ENCODE peak calls at places on chromosomes 7 and 10, in seven cellular contexts. One of them, this sample, is unnamed.
A peak's percentile ranks its signal among the peaks of the same experiment; 100 is the strongest.

GRCh38 chr10:13993169-13993568 is 337.6 kb downstream of the FRMD4A start:
- DNase-seq in GM12878: no peak
- DNase-seq in HepG2: peak; percentile 13
- DNase-seq in SK-N-SH: no peak
- DNase-seq in K562: no peak
- DNase-seq in A549: no peak
- DNase-seq in H1: no peak
- DNase-seq in this sample: peak; percentile 90

GRCh38 chr7:12735923-12736322 is 48.5 kb downstream of the ARL4A start:
- DNase-seq in HepG2: no peak
- DNase-seq in GM12878: no peak
- DNase-seq in SK-N-SH: no peak
- DNase-seq in A549: no peak
- DNase-seq in H1: no peak
- DNase-seq in K562: no peak
- DNase-seq in this sample: no peak

GRCh38 chr7:96219382-96220130 is 102.3 kb downstream of the SLC25A13 start:
- DNase-seq in SK-N-SH: peak; percentile 44
- DNase-seq in H1: no peak
- DNase-seq in HepG2: no peak
- DNase-seq in GM12878: no peak
- DNase-seq in A549: peak; percentile 49
- DNase-seq in K562: no peak
- DNase-seq in this sample: peak; percentile 60

GRCh38 chr10:23275355-23275754 is 69.2 kb downstream of the C10orf67 start:
- DNase-seq in H1: no peak
- DNase-seq in SK-N-SH: no peak
- DNase-seq in HepG2: peak; percentile 3
- DNase-seq in GM12878: no peak
- DNase-seq in A549: no peak
- DNase-seq in K562: no peak
- DNase-seq in this sample: no peak

GRCh38 chr7:1846331-1847065 is 176.4 kb downstream of the ELFN1 start:
- DNase-seq in A549: no peak
- DNase-seq in K562: no peak
- DNase-seq in HepG2: no peak
- DNase-seq in SK-N-SH: no peak
- DNase-seq in GM12878: no peak
- DNase-seq in H1: no peak
- DNase-seq in this sample: no peak

GRCh38 chr7:148527717-148528168 is 62.8 kb upstream of the C7orf33 start:
- DNase-seq in SK-N-SH: peak; percentile 81
- DNase-seq in GM12878: peak; percentile 47
- DNase-seq in HepG2: peak; percentile 88
- DNase-seq in K562: peak; percentile 94
- DNase-seq in H1: peak; percentile 65
- DNase-seq in A549: peak; percentile 92
- DNase-seq in this sample: peak; percentile 71

GRCh38 chr7:23261843-23262452 is 15.4 kb downstream of the GPNMB start:
- DNase-seq in K562: peak; percentile 85
- DNase-seq in H1: no peak
- DNase-seq in A549: peak; percentile 76
- DNase-seq in SK-N-SH: peak; percentile 91
- DNase-seq in GM12878: no peak
- DNase-seq in HepG2: peak; percentile 58
- DNase-seq in this sample: peak; percentile 67

GRCh38 chr10:86363184-86363832 is 3.3 kb downstream of the GRID1 start:
- DNase-seq in K562: peak; percentile 21
- DNase-seq in A549: peak; percentile 58
- DNase-seq in SK-N-SH: no peak
- DNase-seq in GM12878: no peak
- DNase-seq in HepG2: no peak
- DNase-seq in H1: no peak
- DNase-seq in this sample: no peak

GRCh38 chr7:338295-339061 is 48.5 kb downstream of the FOXL3 start:
- DNase-seq in K562: no peak
- DNase-seq in GM12878: no peak
- DNase-seq in SK-N-SH: no peak
- DNase-seq in H1: no peak
- DNase-seq in A549: no peak
- DNase-seq in HepG2: no peak
- DNase-seq in this sample: no peak

GRCh38 chr7:104272767-104273384 is 55.5 kb upstream of the LHFPL3 start:
- DNase-seq in GM12878: no peak
- DNase-seq in H1: no peak
- DNase-seq in A549: peak; percentile 41
- DNase-seq in HepG2: peak; percentile 36
- DNase-seq in K562: peak; percentile 29
- DNase-seq in SK-N-SH: peak; percentile 41
- DNase-seq in this sample: peak; percentile 57

GRCh38 chr10:7622969-7623368 is 43.8 kb downstream of the ITIH5 start:
- DNase-seq in K562: peak; percentile 10
- DNase-seq in H1: peak; percentile 59
- DNase-seq in HepG2: no peak
- DNase-seq in GM12878: no peak
- DNase-seq in SK-N-SH: no peak
- DNase-seq in A549: no peak
- DNase-seq in this sample: no peak

GRCh38 chr10:14601872-14602725 is 172.6 kb downstream of the FAM107B start:
- DNase-seq in HepG2: peak; percentile 72
- DNase-seq in SK-N-SH: no peak
- DNase-seq in A549: peak; percentile 74
- DNase-seq in GM12878: peak; percentile 62
- DNase-seq in K562: peak; percentile 25
- DNase-seq in H1: no peak
- DNase-seq in this sample: peak; percentile 84

GRCh38 chr7:39749177-39749576 is 125.8 kb downstream of the RALA start:
- DNase-seq in SK-N-SH: no peak
- DNase-seq in HepG2: no peak
- DNase-seq in GM12878: no peak
- DNase-seq in H1: no peak
- DNase-seq in K562: no peak
- DNase-seq in A549: no peak
- DNase-seq in this sample: peak; percentile 88

GRCh38 chr7:144534655-144535395 is 131.3 kb upstream of the NOBOX start:
- DNase-seq in HepG2: no peak
- DNase-seq in GM12878: no peak
- DNase-seq in K562: no peak
- DNase-seq in A549: no peak
- DNase-seq in H1: peak; percentile 38
- DNase-seq in SK-N-SH: no peak
- DNase-seq in this sample: no peak

GRCh38 chr10:4984971-4985594 is 18.6 kb downstream of the AKR1C2 start:
- DNase-seq in H1: no peak
- DNase-seq in HepG2: peak; percentile 26
- DNase-seq in K562: no peak
- DNase-seq in SK-N-SH: no peak
- DNase-seq in GM12878: no peak
- DNase-seq in A549: peak; percentile 95
- DNase-seq in this sample: peak; percentile 2

GRCh38 chr7:29162577-29162976 is 16.2 kb upstream of the CPVL start:
- DNase-seq in GM12878: no peak
- DNase-seq in HepG2: no peak
- DNase-seq in H1: no peak
- DNase-seq in A549: no peak
- DNase-seq in K562: no peak
- DNase-seq in SK-N-SH: no peak
- DNase-seq in this sample: no peak

GRCh38 chr7:87220026-87220733 is 648 bp upstream of the TMEM243 start:
- DNase-seq in K562: peak; percentile 61
- DNase-seq in GM12878: no peak
- DNase-seq in A549: peak; percentile 75
- DNase-seq in SK-N-SH: peak; percentile 97
- DNase-seq in HepG2: peak; percentile 50
- DNase-seq in H1: peak; percentile 25
- DNase-seq in this sample: peak; percentile 69

GRCh38 chr10:15605740-15606369 is 113.9 kb downstream of the ITGA8 start:
- DNase-seq in GM12878: no peak
- DNase-seq in SK-N-SH: no peak
- DNase-seq in K562: no peak
- DNase-seq in H1: no peak
- DNase-seq in HepG2: no peak
- DNase-seq in A549: no peak
- DNase-seq in this sample: no peak

GRCh38 chr7:85840532-85840931 is 653.7 kb upstream of the SEMA3D start:
- DNase-seq in HepG2: no peak
- DNase-seq in SK-N-SH: no peak
- DNase-seq in A549: no peak
- DNase-seq in GM12878: no peak
- DNase-seq in H1: no peak
- DNase-seq in K562: no peak
- DNase-seq in this sample: peak; percentile 13

GRCh38 chr10:29689001-29689400 is 54.2 kb upstream of the SVIL start:
- DNase-seq in GM12878: no peak
- DNase-seq in K562: no peak
- DNase-seq in H1: no peak
- DNase-seq in SK-N-SH: no peak
- DNase-seq in HepG2: peak; percentile 21
- DNase-seq in A549: peak; percentile 23
- DNase-seq in this sample: peak; percentile 84

GRCh38 chr10:13882112-13882711 is 295.4 kb downstream of the PRPF18 start:
- DNase-seq in H1: peak; percentile 86
- DNase-seq in GM12878: no peak
- DNase-seq in K562: peak; percentile 3
- DNase-seq in SK-N-SH: no peak
- DNase-seq in HepG2: no peak
- DNase-seq in A549: peak; percentile 4
- DNase-seq in this sample: peak; percentile 98

GRCh38 chr7:50121269-50121668 is 28.2 kb upstream of the ZPBP start:
- DNase-seq in K562: no peak
- DNase-seq in GM12878: peak; percentile 43
- DNase-seq in SK-N-SH: no peak
- DNase-seq in H1: no peak
- DNase-seq in HepG2: no peak
- DNase-seq in A549: no peak
- DNase-seq in this sample: no peak

GRCh38 chr7:74101061-74101681 is 17.6 kb downstream of the LIMK1 start:
- DNase-seq in SK-N-SH: no peak
- DNase-seq in HepG2: no peak
- DNase-seq in H1: no peak
- DNase-seq in GM12878: peak; percentile 60
- DNase-seq in A549: no peak
- DNase-seq in K562: peak; percentile 48
- DNase-seq in this sample: no peak

GRCh38 chr7:41760293-41760692 is 57.4 kb upstream of the INHBA start:
- DNase-seq in SK-N-SH: no peak
- DNase-seq in K562: no peak
- DNase-seq in GM12878: no peak
- DNase-seq in A549: no peak
- DNase-seq in H1: no peak
- DNase-seq in HepG2: no peak
- DNase-seq in this sample: peak; percentile 19

GRCh38 chr7:128742206-128742605 is 3.0 kb downstream of the CALU start:
- DNase-seq in H1: no peak
- DNase-seq in HepG2: no peak
- DNase-seq in A549: no peak
- DNase-seq in GM12878: no peak
- DNase-seq in SK-N-SH: no peak
- DNase-seq in K562: no peak
- DNase-seq in this sample: peak; percentile 66

DNA sequence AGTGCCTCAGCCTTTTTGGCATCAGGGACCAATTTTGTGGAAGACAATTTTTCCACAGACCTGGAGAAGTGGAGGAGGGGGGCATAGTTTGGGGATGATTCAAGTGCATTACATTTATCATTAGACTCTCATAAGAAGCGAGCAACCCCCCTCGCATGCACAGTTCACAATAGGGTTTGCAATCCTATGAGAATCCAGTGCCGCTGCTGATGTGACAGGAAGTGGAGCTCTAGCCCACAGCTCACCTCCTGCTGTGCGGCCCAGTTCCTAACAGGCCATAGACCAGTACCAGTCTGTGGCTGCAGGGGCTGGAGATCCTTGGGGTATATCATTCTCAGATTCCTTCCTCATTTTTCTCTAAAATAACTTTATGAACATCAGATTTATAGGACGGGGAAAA is 50.8 kb downstream of the ATAD1 start:
- DNase-seq in GM12878: no peak
- DNase-seq in H1: no peak
- DNase-seq in A549: no peak
- DNase-seq in HepG2: no peak
- DNase-seq in K562: no peak
- DNase-seq in SK-N-SH: no peak
- DNase-seq in this sample: peak; percentile 47
- TF ChIP-seq RFX5 in GM12878: no peak
- TF ChIP-seq RFX5 in H1: no peak
- TF ChIP-seq RFX5 in A549: no peak
- TF ChIP-seq RFX5 in HepG2: no peak
- TF ChIP-seq RFX5 in K562: no peak
- TF ChIP-seq RFX5 in SK-N-SH: no peak
- TF ChIP-seq RFX5 in this sample: no peak

DNA sequence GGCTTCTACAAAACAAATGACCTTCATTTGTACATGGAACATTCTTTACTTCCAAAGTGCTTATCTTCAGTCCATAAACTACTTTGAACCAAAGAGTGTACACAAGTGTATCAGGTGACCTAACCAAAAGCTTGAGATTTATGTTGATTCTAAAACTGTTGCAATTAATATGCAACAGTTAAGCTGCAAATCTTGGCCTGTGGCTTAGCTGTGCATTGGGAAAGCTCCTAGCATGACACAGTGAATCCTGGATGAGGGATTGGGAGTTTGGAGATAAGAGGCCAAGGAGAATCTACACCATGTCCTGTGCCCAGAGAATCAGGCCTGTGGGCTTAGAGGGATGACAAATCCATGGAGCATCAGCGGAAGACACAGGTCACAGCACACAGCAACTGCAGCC is 105.2 kb upstream of the GSDME start:
- DNase-seq in HepG2: no peak
- DNase-seq in A549: no peak
- DNase-seq in K562: no peak
- DNase-seq in H1: no peak
- DNase-seq in GM12878: no peak
- DNase-seq in SK-N-SH: no peak
- DNase-seq in this sample: no peak
- TF ChIP-seq RFX5 in HepG2: no peak
- TF ChIP-seq RFX5 in A549: no peak
- TF ChIP-seq RFX5 in K562: no peak
- TF ChIP-seq RFX5 in H1: no peak
- TF ChIP-seq RFX5 in GM12878: no peak
- TF ChIP-seq RFX5 in SK-N-SH: no peak
- TF ChIP-seq RFX5 in this sample: no peak

GRCh38 chr7:8922726-8923125 is 489.3 kb downstream of the NXPH1 start:
- DNase-seq in K562: no peak
- DNase-seq in A549: no peak
- DNase-seq in HepG2: no peak
- DNase-seq in H1: no peak
- DNase-seq in GM12878: no peak
- DNase-seq in SK-N-SH: no peak
- DNase-seq in this sample: no peak
- TF ChIP-seq RFX5 in K562: no peak
- TF ChIP-seq RFX5 in A549: no peak
- TF ChIP-seq RFX5 in HepG2: no peak
- TF ChIP-seq RFX5 in H1: no peak
- TF ChIP-seq RFX5 in GM12878: no peak
- TF ChIP-seq RFX5 in SK-N-SH: no peak
- TF ChIP-seq RFX5 in this sample: no peak

GRCh38 chr10:131907679-131908078 is 6.9 kb downstream of the PPP2R2D start:
- DNase-seq in SK-N-SH: no peak
- DNase-seq in H1: no peak
- DNase-seq in K562: no peak
- DNase-seq in GM12878: no peak
- DNase-seq in A549: no peak
- DNase-seq in HepG2: no peak
- DNase-seq in this sample: no peak
- TF ChIP-seq RFX5 in SK-N-SH: no peak
- TF ChIP-seq RFX5 in H1: no peak
- TF ChIP-seq RFX5 in K562: no peak
- TF ChIP-seq RFX5 in GM12878: no peak
- TF ChIP-seq RFX5 in A549: no peak
- TF ChIP-seq RFX5 in HepG2: no peak
- TF ChIP-seq RFX5 in this sample: no peak